ENCODE peak calls at places on chromosomes 3 and 15, in four cellular contexts. X is esophagus squamous epithelium, L is heart left ventricle, F is RWPE1. S is an unnamed sample.

GRCh38 chr3:16789344-16790100 is 95.2 kb upstream of the PLCL2 start:
- DNase-seq in L (no peak), X (no peak), F (no peak), S (no peak)

GRCh38 chr3:105811518-105812193 is 57.2 kb downstream of the CBLB start:
- DNase-seq in X (no peak), L (no peak), F (no peak), S (no peak)

GRCh38 chr3:177168431-177168830 is 28.9 kb downstream of the TBL1XR1 start:
- DNase-seq in L (no peak), F (no peak), X (no peak), S (no peak)

GRCh38 chr3:157999246-157999645 is 107.0 kb downstream of the SHOX2 start:
- DNase-seq in F (no peak), L (no peak), X (no peak), S (no peak)

GRCh38 chr15:80436511-80437307 is 32.5 kb downstream of the ARNT2 start:
- DNase-seq in F (peak), X (no peak), L (no peak), S (peak)

GRCh38 chr15:89364741-89365450 is 30.3 kb upstream of the POLG start:
- DNase-seq in F (no peak), L (no peak), X (no peak), S (no peak)

GRCh38 chr3:138778643-138779042 is 56.1 kb downstream of the PIK3CB start:
- DNase-seq in L (no peak), F (no peak), X (no peak), S (no peak)

GRCh38 chr3:16102905-16103364 is 71.5 kb upstream of the GALNT15 start:
- DNase-seq in F (no peak), X (no peak), L (no peak), S (no peak)

GRCh38 chr3:62585861-62586260 is 212.5 kb upstream of the FEZF2 start:
- DNase-seq in F (no peak), X (no peak), L (no peak), S (no peak)

GRCh38 chr3:36540898-36541518 is 160.7 kb downstream of the STAC start:
- DNase-seq in X (no peak), L (no peak), F (peak), S (no peak)

GRCh38 chr15:40331026-40331425 is 7.5 kb downstream of the INAFM2 start:
- DNase-seq in F (no peak), L (no peak), X (no peak), S (no peak)

GRCh38 chr15:40329804-40330203 is 6.3 kb downstream of the INAFM2 start:
- DNase-seq in F (no peak), X (no peak), L (no peak), S (no peak)

GRCh38 chr15:40332138-40332781 is 8.5 kb downstream of the CCDC9B start:
- DNase-seq in X (no peak), F (no peak), L (no peak), S (no peak)

GRCh38 chr15:40330368-40330836 is 6.9 kb downstream of the INAFM2 start:
- DNase-seq in F (no peak), L (no peak), X (no peak), S (no peak)

DNA sequence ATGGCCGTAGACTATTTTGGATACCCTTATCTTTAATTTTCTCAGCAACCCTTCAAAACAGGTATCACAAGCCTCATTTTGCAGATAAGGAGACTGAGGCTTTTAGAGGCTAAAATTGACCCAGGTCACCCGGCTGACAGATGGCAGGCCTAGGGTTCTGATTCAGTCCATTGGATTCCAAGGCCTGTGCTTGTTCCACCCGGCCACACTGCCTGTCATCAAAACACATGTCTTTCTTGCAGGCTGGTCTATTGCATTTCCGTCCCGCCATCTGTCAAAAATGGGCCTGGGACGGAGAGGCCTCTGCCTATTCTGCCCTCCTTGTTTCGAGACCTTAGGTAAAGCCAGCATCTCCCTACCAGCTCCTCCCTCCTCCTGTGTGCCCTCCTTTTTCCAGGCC is 8.1 kb downstream of the INAFM2 start:
- DNase-seq in F (no peak), L (no peak), X (no peak), S (no peak)
- H3K27ac ChIP-seq in F (peak), L (peak), X (no peak), S (no peak)

DNA sequence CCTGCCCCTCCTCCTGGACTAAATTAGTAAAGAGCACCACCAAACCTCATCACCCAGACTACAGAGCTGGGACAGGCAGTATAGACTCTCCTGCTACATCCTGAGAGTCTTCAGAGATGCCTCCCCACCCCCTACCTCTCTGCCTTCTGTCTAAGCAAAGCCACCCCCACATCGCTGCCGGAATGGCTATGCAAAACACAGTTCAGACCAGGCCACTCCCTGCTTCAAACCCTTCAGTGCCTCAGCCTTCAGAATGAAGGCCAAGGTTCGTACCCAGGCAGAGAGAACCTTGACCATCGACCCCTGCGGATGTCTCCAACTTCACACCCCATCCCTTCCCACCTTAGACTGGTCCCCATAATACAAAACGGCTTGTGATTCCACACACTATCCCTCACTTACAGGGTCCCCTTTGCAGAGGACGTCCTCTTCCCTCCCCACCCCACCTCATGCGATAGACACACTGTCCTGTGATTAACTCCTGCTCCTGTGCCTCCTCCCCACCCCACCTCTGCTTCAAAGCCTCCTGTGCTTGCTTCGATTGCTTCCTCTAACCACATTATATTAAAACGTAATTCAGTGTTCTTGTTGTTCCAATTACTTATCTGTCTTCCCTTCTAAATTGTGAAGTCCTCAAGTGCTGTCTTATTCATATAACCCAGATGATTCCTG is 175.3 kb downstream of the UACA start:
- DNase-seq in L (no peak), F (no peak), X (no peak), S (no peak)
- H3K27ac ChIP-seq in L (no peak), F (no peak), X (no peak), S (no peak)

DNA sequence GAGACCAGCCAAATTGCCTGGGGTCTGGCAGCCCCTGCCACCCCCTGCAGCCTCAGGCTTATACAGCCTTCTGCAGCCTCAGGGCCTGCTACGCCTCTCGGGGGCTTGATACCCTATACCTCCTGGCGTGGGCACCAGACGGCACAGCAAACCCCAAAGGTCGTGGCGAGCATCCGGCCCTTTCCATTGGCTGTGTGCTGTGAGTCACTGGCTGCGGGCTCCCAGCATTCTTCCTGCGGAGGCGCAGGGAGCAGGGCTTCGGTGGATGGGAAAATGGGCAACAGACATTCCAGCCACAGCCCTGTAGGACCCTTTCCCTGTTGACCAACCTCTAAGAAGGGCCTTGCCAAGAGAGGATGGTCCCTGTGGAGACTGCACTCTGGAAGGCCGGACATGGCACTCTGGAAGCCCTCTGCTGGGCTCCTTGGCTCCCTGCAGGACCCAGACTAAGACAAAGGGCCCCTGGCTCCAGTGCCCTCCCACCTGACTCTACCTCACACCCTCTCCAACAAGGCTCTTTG is 59.6 kb downstream of the ITGA11 start:
- DNase-seq in F (peak), L (peak), X (no peak), S (no peak)
- H3K27ac ChIP-seq in F (no peak), L (no peak), X (no peak), S (no peak)

GRCh38 chr15:40843885-40844542 is at the start of gene SPINT1:
- DNase-seq in F (peak), X (no peak), L (no peak), S (no peak)
- H3K27ac ChIP-seq in F (peak), X (peak), L (no peak), S (peak)

DNA sequence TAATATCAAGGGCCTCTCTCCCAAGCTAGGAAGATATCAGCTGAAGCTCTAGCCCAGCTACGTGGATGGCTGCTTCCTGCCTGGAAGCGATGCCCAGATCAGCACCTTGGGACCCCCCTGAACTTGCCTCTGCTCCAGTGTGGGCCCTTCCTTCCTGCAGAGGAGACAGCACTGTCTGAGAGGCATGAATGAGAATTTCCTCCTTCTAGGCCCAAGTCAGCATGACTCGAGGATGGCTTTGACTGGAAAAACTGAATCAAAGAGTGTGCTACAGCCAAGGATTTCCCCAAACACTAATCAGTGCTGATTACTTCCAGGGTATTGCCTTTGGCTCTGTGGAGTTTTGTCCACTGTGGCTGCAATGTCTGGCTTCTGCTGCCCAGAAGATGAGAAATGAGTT is 36.4 kb downstream of the FLNB start:
- DNase-seq in L (no peak), X (no peak), F (no peak), S (no peak)
- H3K27ac ChIP-seq in L (peak), X (peak), F (peak), S (peak)

S was measured in epithelial cell of prostate.